ENCODE peak calls at places on chromosome 1, in five cellular contexts. Y, W, L, U and P are unnamed samples.

GRCh38 chr1:24659166-24659904 is 16.2 kb downstream of the SRRM1 start:
- DNase-seq in L (no peak), U (no peak), Y (no peak), W (no peak), P (no peak)

GRCh38 chr1:20149601-20150325 is 10.6 kb downstream of the PLA2G2F start:
- DNase-seq in L (peak), W (no peak), U (no peak), Y (no peak), P (no peak)

GRCh38 chr1:176167210-176167609 is 39.9 kb downstream of the COP1 start:
- DNase-seq in Y (no peak), U (no peak), W (no peak), L (no peak), P (no peak)

GRCh38 chr1:24382165-24382577 is 31.4 kb downstream of the STPG1 start:
- DNase-seq in L (no peak), U (no peak), W (no peak), Y (no peak), P (no peak)

GRCh38 chr1:157671895-157672294 is 28.7 kb downstream of the FCRL3 start:
- DNase-seq in L (no peak), U (no peak), Y (no peak), W (no peak), P (no peak)

GRCh38 chr1:70509996-70510876 is 99.2 kb downstream of the CTH start:
- DNase-seq in W (no peak), L (no peak), Y (no peak), U (peak), P (peak)

GRCh38 chr1:70666381-70667140 is 255.5 kb downstream of the CTH start:
- DNase-seq in L (no peak), Y (no peak), U (no peak), W (no peak), P (no peak)

GRCh38 chr1:110555807-110556470 is 37.0 kb upstream of the KCNA10 start:
- DNase-seq in L (peak), Y (no peak), U (no peak), W (peak), P (peak)

GRCh38 chr1:157289001-157289400 is 150.8 kb upstream of the ETV3 start:
- DNase-seq in U (no peak), L (no peak), W (no peak), Y (no peak), P (no peak)

GRCh38 chr1:2468041-2468472 is 8.0 kb upstream of the PLCH2 start:
- DNase-seq in Y (peak), L (no peak), W (no peak), U (peak), P (peak)

GRCh38 chr1:201643835-201644104 is 104.8 kb downstream of the NAV1 start:
- DNase-seq in W (no peak), Y (no peak), L (no peak), U (no peak), P (no peak)

GRCh38 chr1:156193488-156194299 is at the start of gene SLC25A44:
- DNase-seq in L (peak), U (peak), W (peak), Y (peak), P (peak)

GRCh38 chr1:159867322-159868064 is 5.0 kb upstream of the VSIG8 start:
- DNase-seq in W (no peak), L (peak), U (no peak), Y (no peak), P (no peak)

GRCh38 chr1:43073490-43074230 is 98.4 kb downstream of the EBNA1BP2 start:
- DNase-seq in W (peak), L (peak), U (peak), Y (peak), P (peak)

GRCh38 chr1:236868625-236869467 is 73.8 kb downstream of the MTR start:
- DNase-seq in W (no peak), Y (peak), U (peak), L (no peak), P (peak)

GRCh38 chr1:180863158-180863775 is 49.4 kb upstream of the KIAA1614 start:
- DNase-seq in U (peak), L (no peak), Y (no peak), W (no peak), P (no peak)

GRCh38 chr1:180857947-180858768 is 54.5 kb upstream of the KIAA1614 start:
- DNase-seq in L (no peak), U (no peak), W (no peak), Y (no peak), P (no peak)

GRCh38 chr1:180862305-180862704 is 50.4 kb upstream of the KIAA1614 start:
- DNase-seq in Y (no peak), W (no peak), L (no peak), U (no peak), P (no peak)

DNA sequence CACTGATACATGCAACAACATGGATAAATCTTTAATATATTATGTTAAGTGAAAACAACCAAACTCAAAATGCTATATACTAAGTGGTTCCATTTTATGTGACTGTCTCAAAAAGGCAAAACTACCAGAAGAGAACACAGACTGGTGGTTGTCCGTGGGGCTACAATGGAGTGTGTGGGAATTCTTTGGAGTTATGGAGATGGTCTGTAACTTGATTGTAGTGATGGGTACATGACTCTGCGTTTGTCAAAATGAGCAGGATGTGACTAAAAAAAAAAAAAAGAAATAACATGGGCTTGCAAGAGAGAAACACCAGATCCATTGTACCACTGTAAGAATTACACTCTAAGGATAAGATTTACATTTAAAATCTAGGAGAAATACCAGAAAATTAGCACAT is 52.2 kb upstream of the KIAA1614 start:
- DNase-seq in U (no peak), Y (no peak), W (no peak), L (no peak), P (no peak)
- TF ChIP-seq CTCF in U (no peak), Y (no peak), W (no peak), L (no peak), P (no peak)

GRCh38 chr1:8257621-8258020 is 60.3 kb upstream of the SLC45A1 start:
- DNase-seq in Y (no peak), W (no peak), L (no peak), U (no peak), P (no peak)

GRCh38 chr1:8256321-8256720 is 61.6 kb upstream of the SLC45A1 start:
- DNase-seq in Y (no peak), L (no peak), W (no peak), U (no peak), P (no peak)

GRCh38 chr1:8252266-8252951 is 65.5 kb upstream of the SLC45A1 start:
- DNase-seq in U (no peak), L (no peak), W (no peak), Y (no peak), P (no peak)

GRCh38 chr1:8259498-8260290 is 58.2 kb upstream of the SLC45A1 start:
- DNase-seq in U (no peak), W (no peak), Y (no peak), L (peak), P (no peak)

DNA sequence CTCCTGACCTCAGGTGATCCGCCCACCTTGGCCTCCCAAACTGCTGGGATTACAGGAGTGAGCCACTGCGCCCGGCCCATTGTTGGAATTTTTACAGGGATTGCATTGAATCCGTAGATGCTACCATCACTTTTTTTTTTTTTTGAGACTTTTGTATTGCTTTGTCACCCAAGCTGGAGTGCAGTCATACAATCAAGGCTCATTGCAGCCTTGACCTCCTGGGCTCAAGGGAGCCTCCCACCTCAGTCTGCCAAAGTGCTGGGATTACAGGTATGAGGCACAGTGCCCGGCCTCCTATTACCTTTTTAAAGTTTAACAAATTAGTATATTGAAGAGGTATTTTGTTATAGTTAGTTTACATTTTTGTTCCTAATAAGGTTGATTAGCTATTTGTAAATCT is 62.2 kb upstream of the SLC45A1 start:
- DNase-seq in L (no peak), W (no peak), U (no peak), Y (no peak), P (no peak)
- TF ChIP-seq CTCF in L (no peak), W (no peak), U (no peak), Y (no peak), P (no peak)

GRCh38 chr1:30876451-30877204 is 31.9 kb downstream of the SDC3 start:
- DNase-seq in L (no peak), W (no peak), Y (no peak), U (no peak), P (no peak)
- TF ChIP-seq CTCF in L (no peak), W (no peak), Y (peak), U (peak), P (no peak)

GRCh38 chr1:223301346-223301745 is 62.6 kb downstream of the SUSD4 start:
- DNase-seq in Y (no peak), U (no peak), L (no peak), W (no peak), P (no peak)
- TF ChIP-seq CTCF in Y (no peak), U (no peak), L (no peak), W (no peak), P (no peak)

GRCh38 chr1:197399691-197400521 is 131.9 kb downstream of the CRB1 start:
- DNase-seq in U (peak), Y (no peak), L (no peak), W (no peak), P (peak)
- TF ChIP-seq CTCF in U (peak), Y (peak), L (peak), W (peak), P (peak)